ENCODE peak calls at places on chromosomes 7 and 10, in six cellular contexts. I, Z, V, O, T and W are unnamed samples. For H3K4me1, the result is how much of the 10 kb centered on the place peaks cover.

GRCh38 chr10:3186365-3186764 is 13.8 kb upstream of the PITRM1 start:
- DNase-seq in I (no peak), Z (no peak), V (no peak), O (no peak), T (no peak), W (no peak)

GRCh38 chr10:35765039-35765662 is 123.1 kb upstream of the FZD8 start:
- DNase-seq in I (no peak), Z (no peak), V (no peak), O (no peak), T (no peak), W (peak)

GRCh38 chr7:104444019-104444418 is 115.6 kb downstream of the LHFPL3 start:
- DNase-seq in I (no peak), Z (no peak), V (no peak), O (no peak), T (no peak), W (no peak)

GRCh38 chr7:101134399-101134980 is 7.6 kb downstream of the SERPINE1 start:
- DNase-seq in I (no peak), Z (no peak), V (no peak), O (no peak), T (no peak), W (no peak)

GRCh38 chr7:35555934-35556333 is 139.0 kb downstream of the HERPUD2 start:
- DNase-seq in I (no peak), Z (no peak), V (no peak), O (peak), T (peak), W (no peak)

GRCh38 chr7:27316311-27316710 is 73.7 kb downstream of the EVX1 start:
- DNase-seq in I (no peak), Z (no peak), V (no peak), O (no peak), T (no peak), W (no peak)

GRCh38 chr10:117535752-117536358 is 6.7 kb upstream of the EMX2 start:
- DNase-seq in I (no peak), Z (no peak), V (no peak), O (no peak), T (no peak), W (no peak)

GRCh38 chr10:16887565-16887964 is 70.3 kb upstream of the RSU1 start:
- DNase-seq in I (no peak), Z (no peak), V (no peak), O (no peak), T (no peak), W (no peak)

GRCh38 chr10:63671317-63671937 is 150.2 kb downstream of the REEP3 start:
- DNase-seq in I (no peak), Z (no peak), V (no peak), O (no peak), T (no peak), W (no peak)

GRCh38 chr10:121788717-121789116 is 139.1 kb downstream of the ATE1 start:
- DNase-seq in I (no peak), Z (no peak), V (no peak), O (no peak), T (no peak), W (no peak)

GRCh38 chr7:36048141-36048901 is 104.7 kb upstream of the EEPD1 start:
- DNase-seq in I (peak), Z (no peak), V (no peak), O (no peak), T (no peak), W (no peak)

GRCh38 chr7:24877790-24878311 is 102.1 kb downstream of the OSBPL3 start:
- DNase-seq in I (no peak), Z (no peak), V (peak), O (no peak), T (no peak), W (no peak)

GRCh38 chr10:93313798-93314197 is 168.3 kb downstream of the MYOF start:
- DNase-seq in I (no peak), Z (no peak), V (peak), O (no peak), T (no peak), W (no peak)

GRCh38 chr10:95821766-95822165 is 65.8 kb downstream of the ENTPD1 start:
- DNase-seq in I (no peak), Z (no peak), V (no peak), O (no peak), T (no peak), W (no peak)

GRCh38 chr10:68562666-68563522 is 2.8 kb downstream of the TET1 start:
- DNase-seq in I (no peak), Z (no peak), V (no peak), O (no peak), T (no peak), W (no peak)

GRCh38 chr10:101939273-101939635 is 95.7 kb upstream of the KCNIP2 start:
- DNase-seq in I (no peak), Z (no peak), V (no peak), O (peak), T (peak), W (no peak)

GRCh38 chr7:134320201-134320600 is 3.5 kb upstream of the SLC35B4 start:
- DNase-seq in I (no peak), Z (no peak), V (no peak), O (no peak), T (no peak), W (no peak)

GRCh38 chr7:38318803-38319416 is 45.5 kb upstream of the TARP start:
- DNase-seq in I (peak), Z (no peak), V (no peak), O (peak), T (peak), W (no peak)

DNA sequence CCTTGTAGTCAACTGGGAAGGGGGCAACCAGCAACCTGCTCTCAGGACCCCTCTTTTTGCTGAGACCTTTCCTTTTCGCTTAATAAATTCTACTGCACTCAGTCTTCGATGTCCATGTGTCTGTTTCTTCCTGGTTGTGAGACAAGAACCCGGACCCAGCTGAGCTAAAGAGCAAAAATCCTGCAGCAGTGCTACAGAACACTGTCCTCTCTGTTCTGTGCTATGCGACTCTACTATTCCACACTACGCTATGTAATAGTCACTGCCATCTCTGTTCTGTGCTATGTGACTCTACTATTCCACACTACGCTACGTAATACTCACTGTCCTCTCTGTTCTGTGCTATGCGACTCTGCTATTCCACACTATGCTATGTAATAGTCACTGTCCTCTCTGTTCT is 34.3 kb downstream of the DIP2C start:
- DNase-seq in I (no peak), Z (no peak), V (no peak), O (no peak), T (no peak), W (no peak)
- H3K27ac ChIP-seq in I (no peak), Z (no peak), V (no peak), O (no peak), T (no peak), W (no peak)

GRCh38 chr10:6221192-6221940 is 18.6 kb downstream of the PFKFB3 start:
- DNase-seq in I (no peak), Z (no peak), V (no peak), O (no peak), T (no peak), W (no peak)

GRCh38 chr10:6219494-6219836 is 16.7 kb downstream of the PFKFB3 start:
- DNase-seq in I (no peak), Z (no peak), V (no peak), O (no peak), T (no peak), W (no peak)

GRCh38 chr10:6218692-6219493 is 16.2 kb downstream of the PFKFB3 start:
- DNase-seq in I (no peak), Z (no peak), V (no peak), O (peak), T (no peak), W (no peak)

GRCh38 chr10:6221971-6222751 is 19.4 kb downstream of the PFKFB3 start:
- DNase-seq in I (no peak), Z (peak), V (no peak), O (peak), T (no peak), W (no peak)

DNA sequence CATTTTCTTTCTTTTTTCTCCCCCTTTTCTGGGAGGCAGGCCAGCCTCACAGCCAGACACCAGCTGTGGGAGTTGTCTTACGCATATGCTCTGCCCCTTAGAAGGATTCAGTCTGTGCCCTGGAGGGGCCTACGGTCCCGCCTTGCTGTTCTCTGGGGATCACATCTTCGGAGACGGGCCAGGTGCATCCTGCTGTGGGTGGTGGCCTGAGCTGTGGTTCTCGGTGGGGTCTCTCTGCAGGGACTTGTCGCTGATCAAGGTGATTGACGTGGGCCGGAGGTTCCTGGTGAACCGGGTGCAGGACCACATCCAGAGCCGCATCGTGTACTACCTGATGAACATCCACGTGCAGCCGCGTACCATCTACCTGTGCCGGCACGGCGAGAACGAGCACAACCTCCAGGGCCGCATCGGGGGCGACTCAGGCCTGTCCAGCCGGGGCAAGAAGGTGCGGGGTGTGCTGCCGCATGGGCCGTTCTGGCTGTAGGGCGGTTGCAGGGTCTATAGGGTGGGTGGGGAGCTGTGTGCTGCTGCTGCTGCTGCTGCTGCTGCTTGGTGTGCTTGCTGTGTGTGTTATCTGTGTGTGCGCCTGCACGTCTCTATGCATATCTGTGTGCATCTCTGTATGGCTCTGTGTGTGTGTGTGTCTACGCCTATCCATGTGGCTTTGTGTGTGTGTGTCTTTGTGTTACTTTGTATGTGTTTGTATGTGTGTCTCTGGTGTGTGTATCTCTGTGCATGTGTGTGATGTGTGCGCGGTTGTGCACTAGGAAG is 17.9 kb downstream of the PFKFB3 start:
- DNase-seq in I (no peak), Z (no peak), V (no peak), O (no peak), T (no peak), W (no peak)
- H3K4me3 ChIP-seq in I (no peak), Z (no peak), V (no peak), O (no peak), T (no peak), W (no peak)

GRCh38 chr7:128450913-128451312 is 4.8 kb upstream of the HILPDA start:
- DNase-seq in I (no peak), Z (no peak), V (no peak), O (no peak), T (no peak), W (no peak)

GRCh38 chr7:128452552-128452951 is 3.1 kb upstream of the HILPDA start:
- DNase-seq in I (no peak), Z (no peak), V (no peak), O (no peak), T (no peak), W (no peak)

GRCh38 chr7:128455556-128456254 is at the start of gene HILPDA:
- DNase-seq in I (peak), Z (peak), V (peak), O (peak), T (peak), W (peak)

GRCh38 chr7:128454808-128455555 is 696 bp upstream of the HILPDA start:
- DNase-seq in I (no peak), Z (no peak), V (no peak), O (no peak), T (no peak), W (no peak)

GRCh38 chr7:128453836-128454804 is 1.6 kb upstream of the HILPDA start:
- DNase-seq in I (no peak), Z (peak), V (no peak), O (no peak), T (no peak), W (peak)
- H3K4me1 ChIP-seq in I (under half), Z (under half), V (under half), O (under half), T (under half), W (under half)

GRCh38 chr7:144907577-144907976 is 71.7 kb upstream of the TPK1 start:
- DNase-seq in I (no peak), Z (no peak), V (peak), O (no peak), T (no peak), W (no peak)
- H3K27ac ChIP-seq in I (no peak), Z (no peak), V (no peak), O (no peak), T (no peak), W (no peak)

GRCh38 chr10:4648968-4649367 is 177.0 kb upstream of the AKR1E2 start:
- DNase-seq in I (no peak), Z (no peak), V (no peak), O (no peak), T (no peak), W (no peak)

GRCh38 chr10:4647138-4647785 is 178.7 kb upstream of the AKR1E2 start:
- DNase-seq in I (no peak), Z (no peak), V (no peak), O (no peak), T (no peak), W (no peak)

GRCh38 chr10:4650109-4650508 is 175.9 kb upstream of the AKR1E2 start:
- DNase-seq in I (no peak), Z (no peak), V (no peak), O (no peak), T (no peak), W (no peak)

GRCh38 chr10:4645836-4646235 is 180.2 kb upstream of the AKR1E2 start:
- DNase-seq in I (no peak), Z (no peak), V (no peak), O (no peak), T (no peak), W (no peak)

DNA sequence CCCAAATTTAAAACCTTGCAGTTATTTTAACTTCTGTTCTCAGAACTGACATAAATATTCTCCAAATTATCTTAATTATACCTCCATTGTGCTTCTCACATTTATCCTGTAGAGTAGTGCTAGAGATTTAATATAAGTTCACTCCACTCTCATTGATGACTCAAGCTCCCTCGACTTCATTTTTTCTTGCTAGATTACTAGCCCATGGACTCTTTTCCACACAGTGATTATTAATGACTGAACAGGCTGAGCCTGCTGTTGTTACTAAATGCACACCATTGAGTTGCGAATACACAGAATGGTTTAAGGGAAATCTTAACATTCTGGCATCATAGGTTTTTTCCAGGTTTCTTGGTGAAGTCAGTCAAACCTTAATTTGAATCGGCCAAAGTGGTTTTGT is 179.5 kb upstream of the AKR1E2 start:
- DNase-seq in I (no peak), Z (no peak), V (no peak), O (no peak), T (no peak), W (no peak)
- H3K4me3 ChIP-seq in I (no peak), Z (no peak), V (no peak), O (no peak), T (no peak), W (no peak)

GRCh38 chr10:78250313-78251040 is 216.8 kb downstream of the RPS24 start:
- DNase-seq in I (no peak), Z (no peak), V (no peak), O (no peak), T (no peak), W (no peak)
- H3K4me1 ChIP-seq in I (under half), Z (under half), V (under half), O (under half), T (under half), W (under half)